ENCODE peak calls at places on chromosome X, in four cellular contexts. One of them, this sample, is unnamed.

GRCh38 chrX:118974088-118974907 is at the start of gene LONRF3:
- DNase-seq in H1: no peak
- DNase-seq in GM12878: no peak
- DNase-seq in K562: peak
- DNase-seq in this sample: peak

GRCh38 chrX:55057691-55058249 is 17.1 kb upstream of the PAGE2B start:
- DNase-seq in GM12878: no peak
- DNase-seq in K562: peak
- DNase-seq in H1: peak
- DNase-seq in this sample: peak

GRCh38 chrX:47751670-47752069 is 85.0 kb upstream of the ZNF81 start:
- DNase-seq in H1: peak
- DNase-seq in GM12878: no peak
- DNase-seq in K562: peak
- DNase-seq in this sample: no peak

GRCh38 chrX:18873189-18873791 is 110.6 kb downstream of the PHKA2 start:
- DNase-seq in H1: no peak
- DNase-seq in GM12878: no peak
- DNase-seq in K562: no peak
- DNase-seq in this sample: peak

GRCh38 chrX:72296991-72297390 is 8.7 kb downstream of the CITED1 start:
- DNase-seq in H1: no peak
- DNase-seq in GM12878: no peak
- DNase-seq in K562: no peak
- DNase-seq in this sample: no peak

GRCh38 chrX:129549124-129549523 is 9.1 kb downstream of the OCRL start:
- DNase-seq in H1: no peak
- DNase-seq in K562: no peak
- DNase-seq in GM12878: no peak
- DNase-seq in this sample: no peak

GRCh38 chrX:20670611-20671010 is 403.9 kb upstream of the RPS6KA3 start:
- DNase-seq in H1: no peak
- DNase-seq in K562: no peak
- DNase-seq in GM12878: no peak
- DNase-seq in this sample: no peak

GRCh38 chrX:123990602-123991001 is 29.1 kb downstream of the STAG2 start:
- DNase-seq in K562: no peak
- DNase-seq in GM12878: no peak
- DNase-seq in H1: no peak
- DNase-seq in this sample: no peak

GRCh38 chrX:7316887-7317286 is 168.9 kb upstream of the PUDP start:
- DNase-seq in K562: no peak
- DNase-seq in H1: no peak
- DNase-seq in GM12878: no peak
- DNase-seq in this sample: no peak

GRCh38 chrX:50680990-50681389 is 133.0 kb downstream of the SHROOM4 start:
- DNase-seq in GM12878: no peak
- DNase-seq in H1: peak
- DNase-seq in K562: no peak
- DNase-seq in this sample: peak

GRCh38 chrX:45445745-45446412 is 245.2 kb upstream of the DIPK2B start:
- DNase-seq in GM12878: no peak
- DNase-seq in K562: no peak
- DNase-seq in H1: no peak
- DNase-seq in this sample: no peak

GRCh38 chrX:130174937-130175336 is 3.2 kb downstream of the RAB33A start:
- DNase-seq in H1: no peak
- DNase-seq in GM12878: no peak
- DNase-seq in K562: no peak
- DNase-seq in this sample: no peak

GRCh38 chrX:98338544-98338943 is 1454.8 kb downstream of the RPA4 start:
- DNase-seq in H1: no peak
- DNase-seq in K562: no peak
- DNase-seq in GM12878: no peak
- DNase-seq in this sample: no peak

GRCh38 chrX:102155806-102156179 is at the start of gene BEX5:
- DNase-seq in K562: peak
- DNase-seq in GM12878: no peak
- DNase-seq in H1: no peak
- DNase-seq in this sample: peak

GRCh38 chrX:16838202-16839066 is 31.7 kb downstream of the RBBP7 start:
- DNase-seq in GM12878: no peak
- DNase-seq in H1: no peak
- DNase-seq in K562: no peak
- DNase-seq in this sample: no peak

GRCh38 chrX:22300130-22300529 is 27.4 kb downstream of the CBLL2 start:
- DNase-seq in H1: no peak
- DNase-seq in GM12878: no peak
- DNase-seq in K562: no peak
- DNase-seq in this sample: peak

GRCh38 chrX:130015181-130015580 is 32.7 kb downstream of the BCORL1 start:
- DNase-seq in H1: no peak
- DNase-seq in K562: no peak
- DNase-seq in GM12878: no peak
- DNase-seq in this sample: no peak

GRCh38 chrX:136214551-136214950 is 36.6 kb downstream of the MAP7D3 start:
- DNase-seq in H1: no peak
- DNase-seq in GM12878: no peak
- DNase-seq in K562: no peak
- DNase-seq in this sample: no peak

GRCh38 chrX:150017868-150018267 is 79.6 kb upstream of the EOLA2 start:
- DNase-seq in GM12878: no peak
- DNase-seq in H1: no peak
- DNase-seq in K562: no peak
- DNase-seq in this sample: no peak

GRCh38 chrX:128816919-128817318 is 706.4 kb downstream of the SMARCA1 start:
- DNase-seq in GM12878: no peak
- DNase-seq in H1: no peak
- DNase-seq in K562: peak
- DNase-seq in this sample: peak

GRCh38 chrX:112820364-112821308 is 20.0 kb downstream of the AMOT start:
- DNase-seq in GM12878: no peak
- DNase-seq in H1: no peak
- DNase-seq in K562: no peak
- DNase-seq in this sample: no peak

GRCh38 chrX:134669378-134670098 is 11.3 kb upstream of the PLAC1 start:
- DNase-seq in K562: no peak
- DNase-seq in H1: no peak
- DNase-seq in GM12878: no peak
- DNase-seq in this sample: peak

GRCh38 chrX:125132274-125132673 is 187.4 kb upstream of the TEX13C start:
- DNase-seq in H1: no peak
- DNase-seq in K562: peak
- DNase-seq in GM12878: no peak
- DNase-seq in this sample: peak

GRCh38 chrX:17553451-17553850 is 178.5 kb downstream of the NHS start:
- DNase-seq in H1: no peak
- DNase-seq in GM12878: no peak
- DNase-seq in K562: no peak
- DNase-seq in this sample: no peak

GRCh38 chrX:69136546-69137331 is 28.5 kb downstream of the PJA1 start:
- DNase-seq in GM12878: no peak
- DNase-seq in H1: peak
- DNase-seq in K562: peak
- DNase-seq in this sample: no peak

GRCh38 chrX:1486177-1486576 is 33.5 kb upstream of the ASMTL start:
- DNase-seq in H1: no peak
- DNase-seq in GM12878: no peak
- DNase-seq in K562: no peak
- DNase-seq in this sample: no peak

GRCh38 chrX:47584714-47585113 is 2.5 kb downstream of the TIMP1 start:
- DNase-seq in K562: no peak
- DNase-seq in H1: no peak
- DNase-seq in GM12878: no peak
- DNase-seq in this sample: no peak

GRCh38 chrX:149638860-149639259 is 7.3 kb upstream of the TMEM185A start:
- DNase-seq in H1: no peak
- DNase-seq in GM12878: no peak
- DNase-seq in K562: no peak
- DNase-seq in this sample: no peak

GRCh38 chrX:2401590-2402360 is 99.0 kb downstream of the DHRSX start:
- DNase-seq in GM12878: no peak
- DNase-seq in K562: no peak
- DNase-seq in H1: no peak
- DNase-seq in this sample: no peak

GRCh38 chrX:13001961-13002671 is 27.2 kb downstream of the TMSB4X start:
- DNase-seq in H1: no peak
- DNase-seq in GM12878: no peak
- DNase-seq in K562: no peak
- DNase-seq in this sample: no peak

GRCh38 chrX:129655547-129656248 is 942 bp upstream of the APLN start:
- DNase-seq in K562: no peak
- DNase-seq in GM12878: no peak
- DNase-seq in H1: no peak
- DNase-seq in this sample: no peak

GRCh38 chrX:121011254-121011653 is 25.7 kb upstream of the CT47A1 start:
- DNase-seq in H1: no peak
- DNase-seq in GM12878: no peak
- DNase-seq in K562: no peak
- DNase-seq in this sample: no peak

GRCh38 chrX:97314348-97314747 is 430.6 kb downstream of the RPA4 start:
- DNase-seq in K562: no peak
- DNase-seq in GM12878: no peak
- DNase-seq in H1: no peak
- DNase-seq in this sample: no peak

GRCh38 chrX:119990409-119990994 is 47.0 kb upstream of the NKAP start:
- DNase-seq in K562: no peak
- DNase-seq in GM12878: no peak
- DNase-seq in H1: peak
- DNase-seq in this sample: no peak

GRCh38 chrX:13937370-13938052 is 92.2 kb downstream of the GEMIN8 start:
- DNase-seq in H1: peak
- DNase-seq in GM12878: no peak
- DNase-seq in K562: no peak
- DNase-seq in this sample: peak

DNA sequence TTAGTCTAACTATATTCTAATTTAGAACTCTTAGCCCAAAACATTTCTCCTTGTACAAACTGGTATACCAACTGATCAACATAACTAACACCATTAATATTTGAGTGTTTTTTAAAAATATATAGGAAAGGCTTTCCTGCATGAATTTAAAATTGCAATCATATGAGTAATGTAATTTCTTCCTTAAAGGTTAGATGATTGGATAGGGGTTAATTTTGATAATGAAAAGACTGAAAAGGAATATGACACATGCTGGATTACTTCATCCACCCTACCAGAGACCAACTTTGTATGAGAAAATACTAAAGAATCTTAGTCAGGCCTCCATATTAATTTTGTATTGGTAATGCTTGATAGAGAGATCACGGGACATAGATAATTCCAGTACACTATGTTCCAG is 25.1 kb upstream of the PLS3 start:
- DNase-seq in H1: no peak
- DNase-seq in K562: no peak
- DNase-seq in GM12878: no peak
- DNase-seq in this sample: no peak
- TF ChIP-seq NRF1 in H1: no peak
- TF ChIP-seq NRF1 in K562: no peak
- TF ChIP-seq NRF1 in GM12878: no peak
- TF ChIP-seq NRF1 in this sample: no peak

GRCh38 chrX:10722804-10723364 is 102.5 kb upstream of the MID1 start:
- DNase-seq in GM12878: no peak
- DNase-seq in H1: peak
- DNase-seq in K562: peak
- DNase-seq in this sample: peak
- TF ChIP-seq NRF1 in GM12878: no peak
- TF ChIP-seq NRF1 in H1: no peak
- TF ChIP-seq NRF1 in K562: no peak
- TF ChIP-seq NRF1 in this sample: no peak

GRCh38 chrX:105375816-105376215 is 155.3 kb upstream of the TEX13A start:
- DNase-seq in K562: no peak
- DNase-seq in GM12878: no peak
- DNase-seq in H1: no peak
- DNase-seq in this sample: no peak
- TF ChIP-seq NRF1 in K562: no peak
- TF ChIP-seq NRF1 in GM12878: no peak
- TF ChIP-seq NRF1 in H1: no peak
- TF ChIP-seq NRF1 in this sample: no peak

GRCh38 chrX:36334508-36335015 is 415.0 kb downstream of the CFAP47 start:
- DNase-seq in K562: no peak
- DNase-seq in GM12878: no peak
- DNase-seq in H1: no peak
- DNase-seq in this sample: no peak

GRCh38 chrX:36336746-36337145 is 417.2 kb downstream of the CFAP47 start:
- DNase-seq in K562: no peak
- DNase-seq in GM12878: no peak
- DNase-seq in H1: no peak
- DNase-seq in this sample: peak
- TF ChIP-seq NRF1 in K562: no peak
- TF ChIP-seq NRF1 in GM12878: no peak
- TF ChIP-seq NRF1 in H1: no peak
- TF ChIP-seq NRF1 in this sample: no peak

GRCh38 chrX:42096262-42096939 is 173.0 kb upstream of the CASK start:
- DNase-seq in GM12878: no peak
- DNase-seq in K562: no peak
- DNase-seq in H1: no peak
- DNase-seq in this sample: no peak
- TF ChIP-seq NRF1 in GM12878: no peak
- TF ChIP-seq NRF1 in K562: no peak
- TF ChIP-seq NRF1 in H1: no peak
- TF ChIP-seq NRF1 in this sample: no peak

GRCh38 chrX:122418758-122419157 is 765.3 kb upstream of the GRIA3 start:
- DNase-seq in K562: no peak
- DNase-seq in H1: no peak
- DNase-seq in GM12878: no peak
- DNase-seq in this sample: no peak

GRCh38 chrX:122421434-122422121 is 762.5 kb upstream of the GRIA3 start:
- DNase-seq in K562: no peak
- DNase-seq in GM12878: no peak
- DNase-seq in H1: no peak
- DNase-seq in this sample: no peak

DNA sequence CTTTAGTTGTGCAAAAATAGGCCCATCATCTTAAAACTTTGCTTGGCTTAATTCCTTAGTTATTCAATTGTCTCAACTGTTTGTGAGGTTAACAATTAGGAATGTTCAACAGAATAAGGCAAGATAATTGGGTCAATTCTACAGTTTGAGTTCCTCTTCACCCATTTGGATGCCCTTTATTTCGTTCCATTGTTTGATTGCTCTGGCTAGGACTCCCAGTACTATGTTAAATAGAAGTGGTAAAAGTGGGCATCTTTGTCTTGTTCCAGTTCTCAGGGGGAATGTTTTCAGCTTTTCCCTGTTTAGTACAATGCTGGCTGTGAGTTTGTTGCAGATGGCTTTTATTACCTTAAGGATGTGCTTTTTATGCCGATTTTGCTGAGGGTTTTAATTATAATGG is 761.5 kb upstream of the GRIA3 start:
- DNase-seq in K562: no peak
- DNase-seq in H1: no peak
- DNase-seq in GM12878: no peak
- DNase-seq in this sample: no peak
- TF ChIP-seq NRF1 in K562: no peak
- TF ChIP-seq NRF1 in H1: no peak
- TF ChIP-seq NRF1 in GM12878: no peak
- TF ChIP-seq NRF1 in this sample: no peak